ENCODE peak calls at places on chromosomes 3 and 15, in four cellular contexts. T is ovary, C is body of pancreas, S is transverse colon. F is an unnamed sample.

GRCh38 chr3:53328750-53329149 is 18.6 kb downstream of the DCP1A start:
- DNase-seq in S (no peak), C (no peak), T (no peak), F (no peak)

GRCh38 chr3:177338697-177339219 is 141.5 kb upstream of the TBL1XR1 start:
- DNase-seq in C (no peak), T (no peak), S (no peak), F (no peak)

GRCh38 chr15:78093242-78094020 is 1.1 kb downstream of the SH2D7 start:
- DNase-seq in C (peak), T (peak), S (peak), F (no peak)

GRCh38 chr3:188220988-188221818 is 67.2 kb downstream of the LPP start:
- DNase-seq in C (no peak), T (peak), S (peak), F (no peak)

GRCh38 chr3:14640157-14640562 is 11.4 kb upstream of the CCDC174 start:
- DNase-seq in T (no peak), S (no peak), C (no peak), F (peak)

GRCh38 chr3:16372362-16373269 is 107.6 kb downstream of the OXNAD1 start:
- DNase-seq in C (no peak), S (no peak), T (no peak), F (no peak)

GRCh38 chr3:12898980-12899755 is 57.8 kb upstream of the RPL32 start:
- DNase-seq in C (no peak), T (no peak), S (no peak), F (no peak)

GRCh38 chr15:69011641-69012040 is 2.9 kb upstream of the NOX5 start:
- DNase-seq in S (no peak), C (no peak), T (no peak), F (no peak)

GRCh38 chr3:155737844-155738460 is 6.9 kb downstream of the PLCH1 start:
- DNase-seq in S (peak), C (peak), T (no peak), F (peak)

GRCh38 chr15:74385442-74386132 is 18.1 kb upstream of the CYP11A1 start:
- DNase-seq in S (no peak), T (no peak), C (no peak), F (no peak)

GRCh38 chr3:98086873-98087272 is at the start of gene OR5AC2:
- DNase-seq in S (no peak), C (no peak), T (no peak), F (no peak)

GRCh38 chr3:36362973-36363372 is 17.3 kb upstream of the STAC start:
- DNase-seq in T (no peak), C (no peak), S (no peak), F (no peak)

GRCh38 chr15:50257206-50257735 is 8.3 kb downstream of the HDC start:
- DNase-seq in T (no peak), S (no peak), C (no peak), F (no peak)

GRCh38 chr3:189267981-189268613 is 96.3 kb downstream of the TPRG1 start:
- DNase-seq in T (no peak), S (no peak), C (no peak), F (no peak)

GRCh38 chr3:145767909-145768308 is 393.1 kb downstream of the PLOD2 start:
- DNase-seq in C (no peak), S (no peak), T (no peak), F (no peak)

GRCh38 chr15:77009646-77010311 is 14.9 kb downstream of the PSTPIP1 start:
- DNase-seq in T (no peak), S (no peak), C (no peak), F (no peak)

GRCh38 chr15:39285663-39286062 is 295.2 kb upstream of the THBS1 start:
- DNase-seq in S (no peak), C (no peak), T (no peak), F (no peak)

GRCh38 chr15:28904023-28904422 is 18.2 kb downstream of the APBA2 start:
- DNase-seq in S (no peak), C (no peak), T (no peak), F (no peak)

GRCh38 chr15:89132611-89133242 is 44.5 kb downstream of the ABHD2 start:
- DNase-seq in C (no peak), S (no peak), T (no peak), F (no peak)

GRCh38 chr3:117989982-117990381 is 1044.7 kb downstream of the IGSF11 start:
- DNase-seq in S (no peak), C (no peak), T (no peak), F (no peak)

GRCh38 chr3:48607519-48607918 is 1.9 kb downstream of the UQCRC1 start:
- DNase-seq in T (no peak), S (peak), C (no peak), F (peak)

GRCh38 chr3:48614044-48614443 is 4.6 kb upstream of the UQCRC1 start:
- DNase-seq in S (no peak), T (no peak), C (no peak), F (no peak)

GRCh38 chr3:48612270-48612669 is 2.8 kb upstream of the UQCRC1 start:
- DNase-seq in C (no peak), T (no peak), S (no peak), F (no peak)

GRCh38 chr3:48609088-48610005 is at the start of gene UQCRC1:
- DNase-seq in T (peak), C (peak), S (peak), F (peak)
- TF ChIP-seq POLR2A in T (peak), C (peak), S (peak), F (peak)

DNA sequence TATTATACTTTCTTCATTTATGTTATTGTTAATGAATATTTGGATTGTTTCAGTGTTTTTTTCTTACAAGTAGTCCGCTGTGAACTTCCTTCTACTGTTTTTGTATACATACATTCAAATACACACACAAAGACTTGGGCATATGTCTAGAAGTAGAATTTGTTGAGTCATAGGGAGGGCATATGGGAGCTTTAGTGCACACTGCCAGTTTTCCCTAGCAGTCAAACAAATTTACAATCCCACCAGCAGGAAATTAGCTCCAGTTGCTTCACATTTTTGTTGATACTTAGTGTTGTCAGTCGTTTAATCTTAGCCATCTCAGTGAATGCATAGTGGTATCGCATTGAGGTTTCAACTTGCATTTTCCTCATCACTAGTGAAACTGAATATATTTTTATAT is 492.3 kb downstream of the DIPK2A start:
- DNase-seq in C (no peak), S (no peak), T (no peak), F (no peak)
- TF ChIP-seq CTCF in C (no peak), S (no peak), T (no peak), F (no peak)

GRCh38 chr3:141338881-141339280 is 29.4 kb upstream of the ZBTB38 start:
- DNase-seq in T (no peak), C (no peak), S (no peak), F (no peak)

GRCh38 chr3:141345528-141345927 is 22.8 kb upstream of the ZBTB38 start:
- DNase-seq in T (no peak), C (no peak), S (no peak), F (no peak)

GRCh38 chr3:141343824-141344223 is 24.5 kb upstream of the ZBTB38 start:
- DNase-seq in S (no peak), T (no peak), C (no peak), F (no peak)

GRCh38 chr3:141342386-141342785 is 25.9 kb upstream of the ZBTB38 start:
- DNase-seq in S (no peak), C (no peak), T (no peak), F (no peak)

GRCh38 chr3:141341536-141341935 is 26.8 kb upstream of the ZBTB38 start:
- DNase-seq in C (no peak), T (no peak), S (no peak), F (no peak)
- TF ChIP-seq POLR2A in C (no peak), T (no peak), S (no peak), F (no peak)

GRCh38 chr3:171673951-171674350 is 136.3 kb downstream of the PLD1 start:
- DNase-seq in T (no peak), C (no peak), S (no peak), F (no peak)

GRCh38 chr3:171672538-171672937 is 137.7 kb downstream of the PLD1 start:
- DNase-seq in S (no peak), T (no peak), C (no peak), F (no peak)

GRCh38 chr3:171677706-171678105 is 132.6 kb downstream of the PLD1 start:
- DNase-seq in C (no peak), S (no peak), T (no peak), F (no peak)

GRCh38 chr3:171679011-171679492 is 131.2 kb downstream of the PLD1 start:
- DNase-seq in C (no peak), T (no peak), S (peak), F (peak)

GRCh38 chr3:171676600-171677175 is 133.6 kb downstream of the PLD1 start:
- DNase-seq in T (no peak), S (peak), C (peak), F (no peak)
- TF ChIP-seq CTCF in T (no peak), S (no peak), C (no peak), F (peak)

DNA sequence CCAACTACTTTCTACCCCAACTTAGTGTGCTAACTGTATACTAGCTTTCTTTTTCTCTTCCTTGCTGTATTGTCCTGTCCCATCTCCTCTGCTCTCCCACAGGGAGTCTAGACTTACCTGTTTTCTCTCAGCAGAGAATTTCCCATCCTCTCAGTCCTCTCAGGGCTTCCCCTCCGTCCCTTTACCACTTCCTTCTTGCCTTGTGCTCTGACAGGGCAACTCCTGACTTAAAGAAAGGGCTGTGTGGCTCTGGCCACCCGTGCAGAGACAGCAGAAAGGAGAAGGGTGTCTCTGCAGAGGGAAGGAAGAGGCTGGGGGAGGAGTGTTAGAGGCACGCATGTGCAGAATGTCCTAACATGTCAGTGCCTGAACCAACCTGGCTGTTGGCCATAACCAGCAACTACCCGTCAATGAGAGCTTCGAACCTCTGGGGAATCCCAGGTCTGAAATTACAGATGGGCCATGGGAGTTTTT is at the start of gene GCSAM:
- DNase-seq in C (no peak), S (peak), T (no peak), F (peak)
- TF ChIP-seq POLR2A in C (no peak), S (no peak), T (no peak), F (no peak)

GRCh38 chr3:64353256-64353655 is 128.0 kb upstream of the PRICKLE2 start:
- DNase-seq in T (no peak), S (no peak), C (no peak), F (no peak)

GRCh38 chr3:64354221-64354620 is 129.0 kb upstream of the PRICKLE2 start:
- DNase-seq in T (no peak), S (no peak), C (no peak), F (no peak)

GRCh38 chr3:64349531-64349930 is 124.3 kb upstream of the PRICKLE2 start:
- DNase-seq in C (no peak), T (no peak), S (no peak), F (no peak)

GRCh38 chr3:64352596-64352989 is 127.3 kb upstream of the PRICKLE2 start:
- DNase-seq in T (no peak), C (no peak), S (no peak), F (no peak)

GRCh38 chr3:64351713-64352595 is 126.7 kb upstream of the PRICKLE2 start:
- DNase-seq in C (peak), T (no peak), S (no peak), F (no peak)
- TF ChIP-seq CTCF in C (no peak), T (no peak), S (no peak), F (no peak)

GRCh38 chr15:90184786-90185704 is 16.1 kb upstream of the SEMA4B start:
- DNase-seq in T (peak), S (peak), C (peak), F (peak)
- TF ChIP-seq POLR2A in T (peak), S (peak), C (peak), F (peak)

F was measured in Peyer's patch.